ENCODE peak calls at places on chromosome 15, in nine cellular contexts. One of them, this sample, is unnamed.

GRCh38 chr15:81361891-81362290 is 12.1 kb downstream of the TMC3 start:
- DNase-seq in IMR-90: no peak
- DNase-seq in body of pancreas: no peak
- DNase-seq in stomach: no peak
- DNase-seq in HepG2: no peak
- DNase-seq in sigmoid colon: no peak
- DNase-seq in transverse colon: no peak
- DNase-seq in A549: no peak
- DNase-seq in esophagus squamous epithelium: no peak
- DNase-seq in this sample: no peak

GRCh38 chr15:42772901-42773300 is 36.0 kb upstream of the CDAN1 start:
- DNase-seq in stomach: no peak
- DNase-seq in esophagus squamous epithelium: no peak
- DNase-seq in sigmoid colon: no peak
- DNase-seq in IMR-90: no peak
- DNase-seq in body of pancreas: no peak
- DNase-seq in transverse colon: no peak
- DNase-seq in HepG2: no peak
- DNase-seq in A549: no peak
- DNase-seq in this sample: no peak

GRCh38 chr15:69289312-69290146 is 9.2 kb upstream of the PAQR5 start:
- DNase-seq in IMR-90: peak; percentile 23
- DNase-seq in esophagus squamous epithelium: no peak
- DNase-seq in stomach: no peak
- DNase-seq in sigmoid colon: no peak
- DNase-seq in A549: no peak
- DNase-seq in body of pancreas: no peak
- DNase-seq in transverse colon: no peak
- DNase-seq in HepG2: no peak
- DNase-seq in this sample: no peak

GRCh38 chr15:75049392-75049791 is 26.0 kb downstream of the PPCDC start:
- DNase-seq in sigmoid colon: peak; percentile 92
- DNase-seq in stomach: peak; percentile 87
- DNase-seq in esophagus squamous epithelium: no peak
- DNase-seq in IMR-90: peak; percentile 28
- DNase-seq in body of pancreas: peak; percentile 91
- DNase-seq in transverse colon: peak; percentile 63
- DNase-seq in HepG2: no peak
- DNase-seq in A549: no peak
- DNase-seq in this sample: peak; percentile 88

GRCh38 chr15:29747837-29748417 is 74.3 kb downstream of the TJP1 start:
- DNase-seq in sigmoid colon: no peak
- DNase-seq in esophagus squamous epithelium: no peak
- DNase-seq in transverse colon: no peak
- DNase-seq in A549: peak; percentile 31
- DNase-seq in stomach: no peak
- DNase-seq in IMR-90: peak; percentile 37
- DNase-seq in HepG2: peak; percentile 3
- DNase-seq in body of pancreas: no peak
- DNase-seq in this sample: no peak

GRCh38 chr15:74399100-74399499 is 31.7 kb upstream of the CYP11A1 start:
- DNase-seq in sigmoid colon: no peak
- DNase-seq in transverse colon: no peak
- DNase-seq in IMR-90: no peak
- DNase-seq in A549: no peak
- DNase-seq in HepG2: no peak
- DNase-seq in stomach: no peak
- DNase-seq in esophagus squamous epithelium: no peak
- DNase-seq in body of pancreas: no peak
- DNase-seq in this sample: no peak

GRCh38 chr15:25287823-25288222 is 151.0 kb downstream of the UBE3A start:
- DNase-seq in transverse colon: no peak
- DNase-seq in A549: no peak
- DNase-seq in HepG2: no peak
- DNase-seq in IMR-90: no peak
- DNase-seq in esophagus squamous epithelium: no peak
- DNase-seq in sigmoid colon: no peak
- DNase-seq in body of pancreas: no peak
- DNase-seq in stomach: no peak
- DNase-seq in this sample: no peak

GRCh38 chr15:66706225-66706732 is 4.2 kb downstream of the SMAD6 start:
- DNase-seq in transverse colon: no peak
- DNase-seq in IMR-90: peak; percentile 35
- DNase-seq in esophagus squamous epithelium: no peak
- DNase-seq in body of pancreas: peak; percentile 23
- DNase-seq in stomach: peak; percentile 63
- DNase-seq in sigmoid colon: no peak
- DNase-seq in A549: peak; percentile 61
- DNase-seq in HepG2: no peak
- DNase-seq in this sample: peak; percentile 24

GRCh38 chr15:92018535-92019239 is 165.2 kb downstream of the SLCO3A1 start:
- DNase-seq in esophagus squamous epithelium: no peak
- DNase-seq in sigmoid colon: no peak
- DNase-seq in stomach: no peak
- DNase-seq in IMR-90: no peak
- DNase-seq in transverse colon: no peak
- DNase-seq in A549: no peak
- DNase-seq in body of pancreas: no peak
- DNase-seq in HepG2: no peak
- DNase-seq in this sample: no peak

GRCh38 chr15:92033319-92033718 is 179.8 kb downstream of the SLCO3A1 start:
- DNase-seq in transverse colon: no peak
- DNase-seq in IMR-90: no peak
- DNase-seq in body of pancreas: no peak
- DNase-seq in sigmoid colon: no peak
- DNase-seq in A549: no peak
- DNase-seq in HepG2: no peak
- DNase-seq in esophagus squamous epithelium: no peak
- DNase-seq in stomach: no peak
- DNase-seq in this sample: no peak

GRCh38 chr15:23035964-23036566 is 3.3 kb downstream of the TUBGCP5 start:
- DNase-seq in A549: peak; percentile 79
- DNase-seq in body of pancreas: peak; percentile 60
- DNase-seq in IMR-90: peak; percentile 46
- DNase-seq in transverse colon: peak; percentile 29
- DNase-seq in stomach: peak; percentile 36
- DNase-seq in sigmoid colon: no peak
- DNase-seq in esophagus squamous epithelium: no peak
- DNase-seq in HepG2: peak; percentile 62
- DNase-seq in this sample: peak; percentile 71

GRCh38 chr15:68820589-68821189 is at the start of gene ANP32A:
- DNase-seq in IMR-90: peak; percentile 91
- DNase-seq in A549: peak; percentile 97
- DNase-seq in esophagus squamous epithelium: peak; percentile 53
- DNase-seq in HepG2: peak; percentile 85
- DNase-seq in stomach: peak; percentile 96
- DNase-seq in transverse colon: peak; percentile 98
- DNase-seq in sigmoid colon: peak; percentile 98
- DNase-seq in body of pancreas: peak; percentile 97
- DNase-seq in this sample: peak; percentile 97

GRCh38 chr15:100686725-100687488 is 84.5 kb downstream of the ASB7 start:
- DNase-seq in transverse colon: no peak
- DNase-seq in body of pancreas: no peak
- DNase-seq in A549: no peak
- DNase-seq in sigmoid colon: no peak
- DNase-seq in HepG2: no peak
- DNase-seq in esophagus squamous epithelium: no peak
- DNase-seq in IMR-90: peak; percentile 72
- DNase-seq in stomach: no peak
- DNase-seq in this sample: no peak

DNA sequence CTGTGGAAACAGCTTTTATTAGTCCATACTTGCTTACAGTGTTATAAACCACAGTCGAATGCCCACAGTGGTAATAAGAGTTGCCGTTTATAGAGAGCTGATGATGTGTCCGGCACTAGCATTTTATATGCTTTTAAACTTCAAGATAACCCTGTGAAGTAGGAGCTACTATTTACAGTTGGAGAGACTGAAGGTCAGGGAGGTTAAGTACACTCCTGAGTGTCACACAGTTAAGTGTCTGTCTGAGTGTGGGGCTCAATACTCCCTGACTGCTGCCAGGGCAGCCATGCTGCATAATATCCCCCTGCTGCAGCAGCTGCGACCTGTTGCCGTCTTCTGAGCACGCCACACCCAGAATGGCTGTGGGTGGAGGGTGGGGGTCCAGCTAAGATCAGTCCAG is 89.9 kb upstream of the TNFAIP8L3 start:
- DNase-seq in HepG2: no peak
- DNase-seq in body of pancreas: no peak
- DNase-seq in IMR-90: no peak
- DNase-seq in transverse colon: no peak
- DNase-seq in sigmoid colon: no peak
- DNase-seq in stomach: no peak
- DNase-seq in A549: no peak
- DNase-seq in esophagus squamous epithelium: no peak
- DNase-seq in this sample: no peak
- H3K27ac ChIP-seq in HepG2: no peak overlapping the region
- H3K27ac ChIP-seq in body of pancreas: no peak overlapping the region
- H3K27ac ChIP-seq in IMR-90: no peak overlapping the region
- H3K27ac ChIP-seq in transverse colon: no peak overlapping the region
- H3K27ac ChIP-seq in sigmoid colon: no peak overlapping the region
- H3K27ac ChIP-seq in stomach: no peak overlapping the region
- H3K27ac ChIP-seq in A549: no peak overlapping the region
- H3K27ac ChIP-seq in esophagus squamous epithelium: no peak overlapping the region
- H3K27ac ChIP-seq in this sample: no peak overlapping the region

DNA sequence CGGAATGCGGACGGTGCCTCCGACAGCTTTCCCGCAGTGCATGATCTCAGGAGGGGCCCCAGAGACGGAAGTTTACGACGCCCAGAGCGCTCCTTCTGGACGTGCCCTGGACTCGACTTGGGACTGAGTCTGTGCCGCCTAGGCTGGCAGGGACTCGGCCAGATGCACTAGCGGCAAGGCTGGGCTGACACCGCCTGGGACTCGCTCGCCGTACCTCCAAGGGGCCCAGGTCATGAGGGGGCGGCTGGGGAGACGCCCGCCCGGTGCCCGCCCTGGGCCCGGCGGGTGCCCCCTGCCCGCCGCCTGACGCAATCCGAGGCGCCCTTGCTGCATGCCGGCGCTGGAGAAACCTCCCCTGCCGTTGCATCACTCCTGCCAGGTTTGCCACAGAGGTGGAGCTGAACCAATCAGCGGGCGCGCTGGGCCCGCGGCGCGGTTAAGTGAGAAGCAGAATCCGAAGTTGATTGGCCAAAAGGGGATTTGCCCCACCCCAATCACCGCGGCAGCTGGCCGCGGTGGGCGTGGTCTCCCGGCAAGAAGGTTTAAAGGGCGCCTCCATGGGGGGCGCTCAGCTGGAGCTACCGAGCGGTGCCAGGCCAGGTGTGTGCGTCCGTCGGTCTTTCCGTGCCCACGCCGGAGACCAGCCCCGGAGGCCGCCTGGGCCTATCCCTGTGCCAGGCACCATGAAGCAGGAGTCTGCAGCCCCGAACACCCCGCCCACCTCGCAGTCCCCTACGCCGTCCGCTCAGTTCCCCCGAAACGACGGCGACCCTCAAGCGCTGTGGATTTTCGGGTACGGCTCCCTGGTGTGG is at the start of gene CHAC1:
- DNase-seq in IMR-90: peak; percentile 96
- DNase-seq in transverse colon: peak; percentile 97
- DNase-seq in body of pancreas: peak; percentile 96
- DNase-seq in stomach: peak; percentile 98
- DNase-seq in A549: peak; percentile 94
- DNase-seq in esophagus squamous epithelium: peak; percentile 74
- DNase-seq in sigmoid colon: peak; percentile 97
- DNase-seq in HepG2: no peak
- DNase-seq in this sample: peak; percentile 97
- TF ChIP-seq POLR2A in IMR-90: peak; percentile 97
- TF ChIP-seq POLR2A in transverse colon: peak; percentile 87
- TF ChIP-seq POLR2A in body of pancreas: peak; percentile 86
- TF ChIP-seq POLR2A in stomach: no peak
- TF ChIP-seq POLR2A in A549: no peak
- TF ChIP-seq POLR2A in esophagus squamous epithelium: no peak
- TF ChIP-seq POLR2A in sigmoid colon: peak; percentile 22
- TF ChIP-seq POLR2A in HepG2: no peak
- TF ChIP-seq POLR2A in this sample: peak; percentile 12

DNA sequence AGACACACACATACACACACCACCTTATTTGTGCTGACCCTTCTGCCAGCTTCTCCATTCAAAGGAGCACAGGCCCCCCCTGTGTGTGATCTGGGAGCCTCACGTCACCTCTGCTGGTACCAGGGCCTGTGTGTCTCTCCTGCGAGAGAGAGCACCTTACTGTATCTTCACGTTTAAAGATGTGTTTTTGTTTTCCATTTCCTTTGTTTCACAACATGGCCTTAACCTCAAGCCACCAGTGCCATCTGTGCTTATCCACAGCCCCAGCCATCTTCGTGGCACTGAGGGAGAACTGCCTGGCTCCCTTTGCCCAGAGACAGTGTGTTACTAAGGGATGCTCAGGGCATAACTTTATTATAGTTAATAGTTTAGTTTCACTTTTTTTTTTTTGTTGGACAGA is 52.3 kb downstream of the ABHD2 start:
- DNase-seq in IMR-90: no peak
- DNase-seq in body of pancreas: no peak
- DNase-seq in stomach: no peak
- DNase-seq in A549: no peak
- DNase-seq in sigmoid colon: no peak
- DNase-seq in transverse colon: no peak
- DNase-seq in HepG2: no peak
- DNase-seq in esophagus squamous epithelium: no peak
- DNase-seq in this sample: no peak
- H3K27ac ChIP-seq in IMR-90: peak overlapping the region; percentile 10
- H3K27ac ChIP-seq in body of pancreas: no peak overlapping the region
- H3K27ac ChIP-seq in stomach: peak overlapping the region; percentile 43
- H3K27ac ChIP-seq in A549: no peak overlapping the region
- H3K27ac ChIP-seq in sigmoid colon: peak overlapping the region; percentile 2
- H3K27ac ChIP-seq in transverse colon: no peak overlapping the region
- H3K27ac ChIP-seq in HepG2: peak overlapping the region; percentile 90
- H3K27ac ChIP-seq in esophagus squamous epithelium: no peak overlapping the region
- H3K27ac ChIP-seq in this sample: no peak overlapping the region

GRCh38 chr15:64354683-64355558 is 1.1 kb downstream of the CSNK1G1 start:
- DNase-seq in sigmoid colon: no peak
- DNase-seq in IMR-90: no peak
- DNase-seq in esophagus squamous epithelium: no peak
- DNase-seq in HepG2: no peak
- DNase-seq in transverse colon: no peak
- DNase-seq in body of pancreas: no peak
- DNase-seq in stomach: no peak
- DNase-seq in A549: no peak
- DNase-seq in this sample: peak; percentile 28

GRCh38 chr15:64355559-64356442 is at the start of gene CSNK1G1:
- DNase-seq in A549: peak; percentile 98
- DNase-seq in sigmoid colon: peak; percentile 97
- DNase-seq in esophagus squamous epithelium: peak; percentile 57
- DNase-seq in transverse colon: peak; percentile 93
- DNase-seq in IMR-90: peak; percentile 98
- DNase-seq in HepG2: peak; percentile 96
- DNase-seq in body of pancreas: peak; percentile 92
- DNase-seq in stomach: peak; percentile 93
- DNase-seq in this sample: peak; percentile 98

GRCh38 chr15:64361259-64361658 is 5.3 kb upstream of the CSNK1G1 start:
- DNase-seq in transverse colon: no peak
- DNase-seq in IMR-90: no peak
- DNase-seq in stomach: no peak
- DNase-seq in sigmoid colon: no peak
- DNase-seq in esophagus squamous epithelium: no peak
- DNase-seq in body of pancreas: no peak
- DNase-seq in HepG2: no peak
- DNase-seq in A549: no peak
- DNase-seq in this sample: no peak

GRCh38 chr15:64351265-64351664 is 4.7 kb downstream of the CSNK1G1 start:
- DNase-seq in body of pancreas: no peak
- DNase-seq in sigmoid colon: no peak
- DNase-seq in esophagus squamous epithelium: no peak
- DNase-seq in IMR-90: peak; percentile 29
- DNase-seq in A549: no peak
- DNase-seq in transverse colon: no peak
- DNase-seq in HepG2: no peak
- DNase-seq in stomach: no peak
- DNase-seq in this sample: no peak

GRCh38 chr15:64356443-64357040 is 569 bp upstream of the CSNK1G1 start:
- DNase-seq in transverse colon: no peak
- DNase-seq in A549: peak; percentile 90
- DNase-seq in stomach: no peak
- DNase-seq in HepG2: peak; percentile 73
- DNase-seq in esophagus squamous epithelium: no peak
- DNase-seq in IMR-90: peak; percentile 87
- DNase-seq in sigmoid colon: no peak
- DNase-seq in body of pancreas: no peak
- DNase-seq in this sample: no peak
- TF ChIP-seq POLR2A in transverse colon: no peak
- TF ChIP-seq POLR2A in A549: no peak
- TF ChIP-seq POLR2A in stomach: no peak
- TF ChIP-seq POLR2A in HepG2: no peak
- TF ChIP-seq POLR2A in esophagus squamous epithelium: no peak
- TF ChIP-seq POLR2A in IMR-90: no peak
- TF ChIP-seq POLR2A in sigmoid colon: no peak
- TF ChIP-seq POLR2A in body of pancreas: no peak
- TF ChIP-seq POLR2A in this sample: no peak

This sample was measured in testis.